ENCODE peak calls at places on chromosomes 5 and 9, in four cellular contexts. One of them, this sample, is unnamed.

GRCh38 chr9:83475741-83476140 is 62.5 kb downstream of the FRMD3 start:
- DNase-seq in GM23248: no peak
- DNase-seq in ascending aorta: no peak
- DNase-seq in endodermal cell: no peak
- DNase-seq in this sample: no peak

GRCh38 chr5:56814361-56814962 is 887 bp upstream of the MAP3K1 start:
- DNase-seq in GM23248: peak; percentile 66
- DNase-seq in ascending aorta: no peak
- DNase-seq in endodermal cell: peak; percentile 78
- DNase-seq in this sample: no peak

GRCh38 chr5:142857405-142857804 is 87.2 kb downstream of the ARHGAP26 start:
- DNase-seq in GM23248: no peak
- DNase-seq in ascending aorta: no peak
- DNase-seq in endodermal cell: peak; percentile 46
- DNase-seq in this sample: no peak

GRCh38 chr5:175558801-175559480 is 80.6 kb downstream of the SFXN1 start:
- DNase-seq in GM23248: no peak
- DNase-seq in ascending aorta: no peak
- DNase-seq in endodermal cell: no peak
- DNase-seq in this sample: no peak

GRCh38 chr5:67793418-67793817 is 422.1 kb upstream of the PIK3R1 start:
- DNase-seq in GM23248: no peak
- DNase-seq in ascending aorta: no peak
- DNase-seq in endodermal cell: no peak
- DNase-seq in this sample: no peak

GRCh38 chr5:14178091-14178490 is 34.9 kb downstream of the TRIO start:
- DNase-seq in GM23248: no peak
- DNase-seq in ascending aorta: no peak
- DNase-seq in endodermal cell: no peak
- DNase-seq in this sample: no peak

GRCh38 chr5:137666109-137666850 is 69.6 kb downstream of the KLHL3 start:
- DNase-seq in GM23248: peak; percentile 45
- DNase-seq in ascending aorta: no peak
- DNase-seq in endodermal cell: no peak
- DNase-seq in this sample: no peak

GRCh38 chr5:90503596-90503995 is 25.8 kb downstream of the LYSMD3 start:
- DNase-seq in GM23248: peak; percentile 29
- DNase-seq in ascending aorta: no peak
- DNase-seq in endodermal cell: no peak
- DNase-seq in this sample: no peak

GRCh38 chr5:68872088-68872842 is 221.5 kb upstream of the SLC30A5 start:
- DNase-seq in GM23248: no peak
- DNase-seq in ascending aorta: no peak
- DNase-seq in endodermal cell: no peak
- DNase-seq in this sample: no peak

GRCh38 chr9:125153712-125154367 is 10.5 kb upstream of the SCAI start:
- DNase-seq in GM23248: peak; percentile 40
- DNase-seq in ascending aorta: no peak
- DNase-seq in endodermal cell: no peak
- DNase-seq in this sample: no peak

GRCh38 chr5:172113036-172113435 is 75.0 kb downstream of the STK10 start:
- DNase-seq in GM23248: no peak
- DNase-seq in ascending aorta: no peak
- DNase-seq in endodermal cell: no peak
- DNase-seq in this sample: no peak

GRCh38 chr5:31404325-31404724 is 127.6 kb downstream of the DROSHA start:
- DNase-seq in GM23248: no peak
- DNase-seq in ascending aorta: no peak
- DNase-seq in endodermal cell: no peak
- DNase-seq in this sample: no peak

GRCh38 chr5:43601454-43602260 is 1.3 kb upstream of the NNT start:
- DNase-seq in GM23248: peak; percentile 65
- DNase-seq in ascending aorta: no peak
- DNase-seq in endodermal cell: no peak
- DNase-seq in this sample: no peak

GRCh38 chr9:131289301-131290038 is at the start of gene PLPP7:
- DNase-seq in GM23248: peak; percentile 59
- DNase-seq in ascending aorta: no peak
- DNase-seq in endodermal cell: peak; percentile 90
- DNase-seq in this sample: peak; percentile 54

GRCh38 chr5:138466900-138467710 is 1.8 kb downstream of the EGR1 start:
- DNase-seq in GM23248: peak; percentile 34
- DNase-seq in ascending aorta: no peak
- DNase-seq in endodermal cell: no peak
- DNase-seq in this sample: no peak

GRCh38 chr9:100602302-100602930 is 24.5 kb downstream of the CAVIN4 start:
- DNase-seq in GM23248: peak; percentile 62
- DNase-seq in ascending aorta: no peak
- DNase-seq in endodermal cell: peak; percentile 86
- DNase-seq in this sample: no peak

GRCh38 chr5:55997742-55998351 is 3.1 kb upstream of the IL6ST start:
- DNase-seq in GM23248: peak; percentile 83
- DNase-seq in ascending aorta: no peak
- DNase-seq in endodermal cell: no peak
- DNase-seq in this sample: no peak

GRCh38 chr5:77957931-77958476 is 181.9 kb upstream of the TBCA start:
- DNase-seq in GM23248: peak; percentile 3
- DNase-seq in ascending aorta: no peak
- DNase-seq in endodermal cell: peak; percentile 86
- DNase-seq in this sample: no peak

GRCh38 chr5:79069488-79070001 is at the start of the genes BHMT2 and DMGDH:
- DNase-seq in GM23248: peak; percentile 87
- DNase-seq in ascending aorta: no peak
- DNase-seq in endodermal cell: no peak
- DNase-seq in this sample: no peak

GRCh38 chr5:64742821-64743220 is 25.7 kb downstream of the SREK1IP1 start:
- DNase-seq in GM23248: peak; percentile 28
- DNase-seq in ascending aorta: no peak
- DNase-seq in endodermal cell: no peak
- DNase-seq in this sample: no peak

GRCh38 chr9:131475956-131476776 is 26.6 kb upstream of the POMT1 start:
- DNase-seq in GM23248: peak; percentile 32
- DNase-seq in ascending aorta: no peak
- DNase-seq in endodermal cell: peak; percentile 72
- DNase-seq in this sample: no peak

GRCh38 chr5:66864240-66864884 is 268.2 kb downstream of the MAST4 start:
- DNase-seq in GM23248: peak; percentile 78
- DNase-seq in ascending aorta: no peak
- DNase-seq in endodermal cell: peak; percentile 61
- DNase-seq in this sample: no peak

GRCh38 chr5:132466453-132467291 is 23.9 kb downstream of the IRF1 start:
- DNase-seq in GM23248: no peak
- DNase-seq in ascending aorta: peak; percentile 34
- DNase-seq in endodermal cell: no peak
- DNase-seq in this sample: no peak

GRCh38 chr9:112535364-112535763 is 48.7 kb downstream of the KIAA1958 start:
- DNase-seq in GM23248: peak; percentile 44
- DNase-seq in ascending aorta: no peak
- DNase-seq in endodermal cell: no peak
- DNase-seq in this sample: no peak

GRCh38 chr5:111707624-111708165 is 49.3 kb downstream of the NREP start:
- DNase-seq in GM23248: no peak
- DNase-seq in ascending aorta: no peak
- DNase-seq in endodermal cell: no peak
- DNase-seq in this sample: no peak

GRCh38 chr5:143220748-143221211 is 182.7 kb downstream of the NR3C1 start:
- DNase-seq in GM23248: no peak
- DNase-seq in ascending aorta: no peak
- DNase-seq in endodermal cell: no peak
- DNase-seq in this sample: no peak

GRCh38 chr5:108884736-108885135 is 137.0 kb downstream of the FER start:
- DNase-seq in GM23248: peak; percentile 11
- DNase-seq in ascending aorta: no peak
- DNase-seq in endodermal cell: no peak
- DNase-seq in this sample: no peak

GRCh38 chr5:142059304-142059940 is 46.6 kb upstream of the GNPDA1 start:
- DNase-seq in GM23248: peak; percentile 57
- DNase-seq in ascending aorta: no peak
- DNase-seq in endodermal cell: peak; percentile 68
- DNase-seq in this sample: no peak

GRCh38 chr9:21991039-21991959 is 2.9 kb downstream of the CDKN2A start:
- DNase-seq in GM23248: no peak
- DNase-seq in ascending aorta: no peak
- DNase-seq in endodermal cell: no peak
- DNase-seq in this sample: no peak

GRCh38 chr5:96566775-96567174 is 95.4 kb upstream of the CAST start:
- DNase-seq in GM23248: no peak
- DNase-seq in ascending aorta: no peak
- DNase-seq in endodermal cell: no peak
- DNase-seq in this sample: no peak

GRCh38 chr9:131616983-131617604 is 71.8 kb downstream of the PRRT1B start:
- DNase-seq in GM23248: no peak
- DNase-seq in ascending aorta: no peak
- DNase-seq in endodermal cell: no peak
- DNase-seq in this sample: no peak

GRCh38 chr5:90545511-90545910 is 13.1 kb upstream of the ADGRV1 start:
- DNase-seq in GM23248: no peak
- DNase-seq in ascending aorta: no peak
- DNase-seq in endodermal cell: no peak
- DNase-seq in this sample: no peak

GRCh38 chr5:27598576-27598975 is 560.2 kb upstream of the CDH9 start:
- DNase-seq in GM23248: no peak
- DNase-seq in ascending aorta: no peak
- DNase-seq in endodermal cell: no peak
- DNase-seq in this sample: no peak

GRCh38 chr5:134131165-134131564 is 16.7 kb downstream of the TCF7 start:
- DNase-seq in GM23248: no peak
- DNase-seq in ascending aorta: no peak
- DNase-seq in endodermal cell: no peak
- DNase-seq in this sample: no peak

GRCh38 chr9:128819716-128820664 is 1.7 kb downstream of the ENDOG start:
- DNase-seq in GM23248: peak; percentile 82
- DNase-seq in ascending aorta: no peak
- DNase-seq in endodermal cell: no peak
- DNase-seq in this sample: no peak

GRCh38 chr9:87896891-87897290 is 14.2 kb downstream of the SPATA31E1 start:
- DNase-seq in GM23248: no peak
- DNase-seq in ascending aorta: no peak
- DNase-seq in endodermal cell: no peak
- DNase-seq in this sample: no peak

GRCh38 chr5:37810311-37810710 is 29.5 kb downstream of the GDNF start:
- DNase-seq in GM23248: peak; percentile 89
- DNase-seq in ascending aorta: no peak
- DNase-seq in endodermal cell: no peak
- DNase-seq in this sample: no peak

DNA sequence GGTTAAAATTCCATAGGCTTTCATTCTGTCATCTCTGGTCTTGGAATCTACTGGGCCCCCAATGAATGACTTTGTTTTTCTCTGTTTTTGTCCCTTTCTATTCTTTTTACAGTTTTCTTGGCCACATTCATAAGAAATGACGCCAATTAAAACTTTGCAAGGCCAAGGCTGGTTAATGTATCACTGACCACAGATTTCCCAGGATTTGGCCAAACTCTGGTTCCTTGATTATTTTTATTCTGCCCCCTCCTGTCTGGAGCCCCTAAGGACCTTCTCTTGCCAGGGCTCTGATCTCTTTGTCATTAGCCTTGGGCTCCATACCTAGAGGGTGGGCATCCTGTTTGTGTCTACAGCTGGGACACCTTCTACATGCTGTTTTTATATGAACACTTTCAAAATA is 388.9 kb upstream of the PAPPA start:
- DNase-seq in GM23248: no peak
- DNase-seq in ascending aorta: no peak
- DNase-seq in endodermal cell: no peak
- DNase-seq in this sample: no peak
- H3K27ac ChIP-seq in GM23248: no peak overlapping the region
- H3K27ac ChIP-seq in ascending aorta: peak overlapping the region; percentile 81
- H3K27ac ChIP-seq in endodermal cell: no peak overlapping the region
- H3K27ac ChIP-seq in this sample: peak overlapping the region; percentile 62

GRCh38 chr5:177508837-177509236 is 789 bp downstream of the DOK3 start:
- DNase-seq in GM23248: no peak
- DNase-seq in ascending aorta: no peak
- DNase-seq in endodermal cell: no peak
- DNase-seq in this sample: no peak
- H3K4me3 ChIP-seq in GM23248: no peak overlapping the region
- H3K4me3 ChIP-seq in ascending aorta: peak overlapping the region; percentile 20
- H3K4me3 ChIP-seq in endodermal cell: no peak overlapping the region
- H3K4me3 ChIP-seq in this sample: peak overlapping the region; percentile 66

DNA sequence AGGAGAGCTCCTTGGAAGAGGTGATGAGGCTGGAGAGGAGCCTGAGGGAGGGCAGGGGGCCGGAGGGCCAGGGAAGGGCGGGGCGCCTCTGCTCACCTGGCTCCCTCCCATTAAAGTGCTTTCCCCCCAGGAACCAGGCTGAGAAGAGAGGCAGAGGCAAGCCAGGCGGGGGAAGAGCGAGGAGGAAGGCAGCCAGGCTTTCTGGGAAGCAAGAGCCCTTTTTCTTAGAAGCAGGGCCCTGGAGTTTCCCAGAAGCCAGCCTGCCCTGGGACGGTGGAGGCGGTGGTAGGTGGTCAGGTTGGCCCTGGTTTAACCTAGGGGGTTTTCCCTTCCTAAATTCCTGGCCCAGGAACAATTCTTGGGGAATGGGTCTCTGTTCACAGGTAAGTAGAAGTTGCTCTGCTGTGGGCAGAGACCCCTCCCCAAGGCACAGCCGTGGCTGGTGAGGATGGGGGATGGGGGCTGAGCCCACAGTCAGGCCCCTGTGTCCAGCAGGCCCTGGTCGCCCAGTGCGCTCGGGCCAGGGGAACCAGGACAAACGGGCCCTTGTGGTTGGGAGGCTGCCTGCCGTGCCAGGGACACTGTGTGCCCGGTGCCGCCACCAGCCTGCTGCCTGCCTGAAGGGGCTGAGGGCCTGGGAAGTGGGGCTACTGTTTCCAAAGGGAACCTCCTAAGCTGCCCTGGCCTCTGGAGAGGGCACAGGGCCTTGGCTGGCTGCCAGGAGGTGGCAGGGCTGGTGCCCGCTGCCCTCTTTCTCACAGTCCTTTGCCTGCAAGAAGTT is 16.6 kb upstream of the RALGDS start:
- DNase-seq in GM23248: no peak
- DNase-seq in ascending aorta: no peak
- DNase-seq in endodermal cell: no peak
- DNase-seq in this sample: no peak
- H3K27ac ChIP-seq in GM23248: no peak overlapping the region
- H3K27ac ChIP-seq in ascending aorta: peak overlapping the region; percentile 6
- H3K27ac ChIP-seq in endodermal cell: no peak overlapping the region
- H3K27ac ChIP-seq in this sample: no peak overlapping the region

DNA sequence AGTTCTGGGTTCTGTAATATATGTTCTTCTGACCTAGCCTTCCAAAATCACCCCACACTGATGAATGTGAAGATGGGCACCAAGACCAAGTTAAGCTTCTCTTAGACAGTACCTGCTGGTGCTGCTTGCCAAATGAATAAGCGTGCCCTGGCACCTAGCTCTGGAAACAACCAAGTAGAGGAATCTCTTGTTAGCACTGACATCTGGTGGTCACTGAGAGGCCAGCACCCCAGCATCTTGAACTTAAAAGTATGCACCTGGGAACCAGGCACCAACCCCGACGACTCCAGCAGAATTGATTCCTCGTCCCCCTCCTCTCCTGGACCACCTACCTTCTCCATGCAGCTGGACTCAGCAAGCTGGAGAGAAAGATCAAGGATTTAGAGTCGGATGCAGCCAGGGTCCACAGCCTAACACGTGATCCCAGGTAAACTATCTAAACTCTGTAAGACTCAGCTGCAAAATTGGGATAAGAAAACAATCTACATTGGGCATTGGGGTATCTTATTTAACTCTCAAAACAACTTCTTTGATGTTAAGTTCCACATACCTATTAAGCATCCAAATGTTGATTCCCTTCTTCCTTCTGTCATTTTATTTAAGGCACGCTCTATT is 89.8 kb downstream of the SLC1A3 start:
- DNase-seq in GM23248: peak; percentile 79
- DNase-seq in ascending aorta: no peak
- DNase-seq in endodermal cell: peak; percentile 92
- DNase-seq in this sample: no peak
- H3K4me3 ChIP-seq in GM23248: no peak overlapping the region
- H3K4me3 ChIP-seq in ascending aorta: no peak overlapping the region
- H3K4me3 ChIP-seq in endodermal cell: no peak overlapping the region
- H3K4me3 ChIP-seq in this sample: no peak overlapping the region